ENCODE peak calls at places on chromosomes 3 and 15, in ten cellular contexts. A, W, P, K, U, D, G, F, I and Z are unnamed samples.

GRCh38 chr15:81385110-81386076 is 11.4 kb upstream of the TMC3 start:
- DNase-seq in I (no peak), G (peak; percentile 50), P (no peak), K (no peak), D (no peak), U (no peak), W (no peak), F (no peak), A (no peak), Z (no peak)

GRCh38 chr3:140467104-140467577 is 210.7 kb upstream of the TRIM42 start:
- DNase-seq in I (no peak), D (no peak), F (no peak), K (no peak), G (no peak), P (no peak), W (no peak), U (no peak), A (peak; percentile 28), Z (peak; percentile 68)

GRCh38 chr3:128207953-128208352 is 54.7 kb downstream of the EEFSEC start:
- DNase-seq in P (no peak), I (no peak), A (no peak), F (no peak), D (no peak), U (no peak), G (no peak), K (no peak), W (no peak), Z (no peak)

GRCh38 chr15:70362911-70363310 is 265.2 kb upstream of the TLE3 start:
- DNase-seq in F (no peak), G (no peak), A (peak; percentile 73), U (no peak), K (no peak), W (no peak), I (peak; percentile 9), D (peak; percentile 63), P (peak; percentile 71), Z (peak; percentile 28)

GRCh38 chr15:40982855-40983254 is 29.6 kb downstream of the CHAC1 start:
- DNase-seq in P (no peak), G (no peak), W (no peak), F (peak; percentile 67), I (no peak), D (peak; percentile 84), U (no peak), K (peak; percentile 51), A (no peak), Z (peak; percentile 80)

GRCh38 chr3:95923496-95924210 is 890.7 kb upstream of the EPHA6 start:
- DNase-seq in A (peak; percentile 56), G (peak; percentile 53), U (peak; percentile 25), F (peak; percentile 70), W (no peak), K (peak; percentile 28), D (no peak), I (no peak), P (no peak), Z (peak; percentile 98)

GRCh38 chr15:81117136-81117535 is 16.9 kb upstream of the CFAP161 start:
- DNase-seq in A (no peak), U (no peak), D (no peak), K (no peak), I (no peak), W (no peak), G (no peak), F (peak; percentile 16), P (no peak), Z (peak; percentile 59)

GRCh38 chr3:29099775-29100174 is 181.1 kb upstream of the RBMS3 start:
- DNase-seq in A (no peak), F (no peak), I (no peak), U (no peak), K (no peak), D (no peak), G (no peak), P (no peak), W (no peak), Z (peak; percentile 40)

GRCh38 chr15:76313731-76314130 is 2.5 kb upstream of the ETFA start:
- DNase-seq in F (no peak), P (no peak), W (no peak), K (no peak), D (no peak), I (no peak), A (no peak), U (no peak), G (no peak), Z (no peak)

GRCh38 chr3:58205981-58206380 is 4.8 kb downstream of the DNASE1L3 start:
- DNase-seq in F (no peak), A (no peak), D (no peak), I (no peak), P (no peak), K (no peak), G (no peak), W (no peak), U (no peak), Z (no peak)

GRCh38 chr15:74265046-74265639 is 29.0 kb downstream of the CCDC33 start:
- DNase-seq in I (no peak), D (no peak), U (peak; percentile 47), F (no peak), P (no peak), G (no peak), A (peak; percentile 72), K (peak; percentile 32), W (no peak), Z (peak; percentile 30)

GRCh38 chr15:36432162-36432561 is 147.3 kb upstream of the CDIN1 start:
- DNase-seq in I (no peak), K (no peak), P (no peak), W (no peak), A (no peak), F (peak; percentile 26), U (no peak), D (no peak), G (no peak), Z (peak; percentile 95)

GRCh38 chr15:74724570-74725240 is 623 bp downstream of the CYP1A1 start:
- DNase-seq in K (no peak), F (no peak), U (no peak), D (no peak), G (no peak), P (no peak), W (no peak), A (no peak), I (no peak), Z (no peak)

GRCh38 chr3:129019266-129019665 is 18.2 kb downstream of the EFCC1 start:
- DNase-seq in D (no peak), W (no peak), P (no peak), U (no peak), G (no peak), K (no peak), A (no peak), I (no peak), F (no peak), Z (no peak)

GRCh38 chr3:9406856-9407626 is 9.6 kb downstream of the SETD5 start:
- DNase-seq in F (no peak), A (no peak), K (no peak), D (no peak), G (no peak), I (no peak), W (no peak), P (no peak), U (no peak), Z (no peak)

GRCh38 chr3:32961189-32961715 is 9.8 kb downstream of the CCR4 start:
- DNase-seq in D (no peak), W (no peak), K (no peak), A (no peak), U (no peak), P (no peak), F (no peak), G (no peak), I (no peak), Z (no peak)
- H3K27ac ChIP-seq in D (no peak overlapping the region), W (no peak overlapping the region), K (peak overlapping the region; percentile 12), A (no peak overlapping the region), U (no peak overlapping the region), P (no peak overlapping the region), F (no peak overlapping the region), G (no peak overlapping the region), I (no peak overlapping the region), Z (no peak overlapping the region)

DNA sequence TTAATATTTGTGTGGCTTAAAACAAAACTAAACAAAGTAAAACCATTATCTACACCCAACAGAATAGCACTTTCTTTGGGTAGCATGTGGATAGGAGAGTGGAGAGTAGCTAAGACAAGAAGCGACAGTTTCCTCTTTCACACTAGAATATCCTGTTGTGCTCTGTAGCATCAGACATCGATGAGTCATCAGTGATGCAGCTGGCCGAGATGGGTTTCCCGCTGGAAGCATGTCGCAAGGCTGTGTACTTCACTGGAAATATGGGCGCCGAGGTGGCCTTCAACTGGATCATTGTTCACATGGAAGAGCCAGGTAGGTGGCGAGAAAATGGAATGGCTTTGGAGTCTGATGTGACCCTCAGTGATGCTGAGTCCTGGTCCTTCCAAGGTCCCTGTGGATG is 108.1 kb downstream of the USP13 start:
- DNase-seq in D (no peak), P (no peak), I (no peak), U (no peak), A (peak; percentile 34), K (no peak), W (no peak), G (no peak), F (peak; percentile 18), Z (peak; percentile 67)
- H3K27ac ChIP-seq in D (no peak overlapping the region), P (no peak overlapping the region), I (no peak overlapping the region), U (no peak overlapping the region), A (no peak overlapping the region), K (no peak overlapping the region), W (no peak overlapping the region), G (no peak overlapping the region), F (no peak overlapping the region), Z (no peak overlapping the region)

GRCh38 chr3:100270218-100270588 is 9.4 kb downstream of the TBC1D23 start:
- DNase-seq in K (no peak), I (no peak), F (no peak), G (no peak), U (no peak), P (no peak), D (no peak), W (no peak), A (no peak), Z (no peak)
- H3K27ac ChIP-seq in K (no peak overlapping the region), I (no peak overlapping the region), F (peak overlapping the region; percentile 76), G (no peak overlapping the region), U (no peak overlapping the region), P (no peak overlapping the region), D (no peak overlapping the region), W (no peak overlapping the region), A (no peak overlapping the region), Z (peak overlapping the region; percentile 74)

GRCh38 chr3:65975031-65975430 is 63.7 kb downstream of the MAGI1 start:
- DNase-seq in W (no peak), A (no peak), G (no peak), F (no peak), U (no peak), K (no peak), P (no peak), I (no peak), D (no peak), Z (no peak)

GRCh38 chr3:65972765-65973164 is 66.0 kb downstream of the MAGI1 start:
- DNase-seq in I (no peak), A (peak; percentile 47), D (no peak), W (no peak), G (no peak), P (no peak), K (no peak), U (no peak), F (no peak), Z (no peak)

GRCh38 chr3:65968996-65969395 is 69.7 kb downstream of the MAGI1 start:
- DNase-seq in K (no peak), I (no peak), U (no peak), D (no peak), P (no peak), F (no peak), G (no peak), A (peak; percentile 74), W (no peak), Z (no peak)

GRCh38 chr3:65974505-65974904 is 64.2 kb downstream of the MAGI1 start:
- DNase-seq in D (no peak), K (no peak), I (no peak), G (no peak), P (no peak), U (no peak), A (peak; percentile 58), W (no peak), F (no peak), Z (no peak)

GRCh38 chr3:65971281-65972252 is 67.2 kb downstream of the MAGI1 start:
- DNase-seq in P (no peak), F (no peak), U (no peak), D (no peak), K (no peak), W (no peak), I (no peak), G (no peak), A (peak; percentile 87), Z (no peak)
- H3K27ac ChIP-seq in P (peak overlapping the region; percentile 6), F (no peak overlapping the region), U (no peak overlapping the region), D (peak overlapping the region; percentile 25), K (peak overlapping the region; percentile 6), W (peak overlapping the region; percentile 11), I (no peak overlapping the region), G (no peak overlapping the region), A (peak overlapping the region; percentile 71), Z (no peak overlapping the region)